ENCODE peak calls at places on chromosome 2, in five cellular contexts. D is GM12878, C is H1, R is K562, L is HepG2. S is an unnamed sample.
A peak's percentile ranks its signal among the peaks of the same experiment; 100 is the strongest.

GRCh38 chr2:201472411-201472810 is 20.9 kb downstream of the STRADB start:
- DNase-seq in D (no peak), C (no peak), R (no peak), L (no peak), S (no peak)

GRCh38 chr2:149019768-149020167 is 18.7 kb upstream of the LYPD6B start:
- DNase-seq in D (peak; percentile 54), C (no peak), R (no peak), L (no peak), S (no peak)

GRCh38 chr2:43179947-43180346 is 46.5 kb downstream of the ZFP36L2 start:
- DNase-seq in D (no peak), C (no peak), R (no peak), L (no peak), S (peak; percentile 60)

GRCh38 chr2:127700527-127701192 is 637 bp upstream of the SFT2D3 start:
- DNase-seq in D (peak; percentile 93), C (peak; percentile 76), R (peak; percentile 92), L (peak; percentile 84), S (peak; percentile 55)

GRCh38 chr2:238459081-238459629 is 32.4 kb downstream of the ASB1 start:
- DNase-seq in D (no peak), C (no peak), R (no peak), L (no peak), S (no peak)

GRCh38 chr2:42052702-42053481 is 5.1 kb downstream of the PKDCC start:
- DNase-seq in D (no peak), C (no peak), R (peak; percentile 28), L (no peak), S (no peak)

GRCh38 chr2:84327645-84328249 is 131.3 kb downstream of the SUCLG1 start:
- DNase-seq in D (no peak), C (no peak), R (no peak), L (no peak), S (no peak)

GRCh38 chr2:105804266-105804665 is 59.6 kb downstream of the NCK2 start:
- DNase-seq in D (no peak), C (no peak), R (no peak), L (no peak), S (no peak)

GRCh38 chr2:29113891-29114321 is 1.3 kb upstream of the CLIP4 start:
- DNase-seq in D (no peak), C (no peak), R (no peak), L (no peak), S (no peak)

GRCh38 chr2:9630001-9630749 is 622 bp downstream of the YWHAQ start:
- DNase-seq in D (no peak), C (peak; percentile 85), R (peak; percentile 88), L (peak; percentile 73), S (peak; percentile 86)

GRCh38 chr2:20430461-20431302 is 16.2 kb upstream of the RHOB start:
- DNase-seq in D (no peak), C (no peak), R (peak; percentile 39), L (no peak), S (no peak)
- TF ChIP-seq ATF2 in D (peak; percentile 39), C (no peak), R (no peak), L (no peak), S (no peak)

GRCh38 chr2:26772064-26773001 is 8.2 kb downstream of the SLC35F6 start:
- DNase-seq in D (no peak), C (no peak), R (peak; percentile 61), L (peak; percentile 83), S (no peak)
- TF ChIP-seq MAX in D (no peak), C (no peak), R (peak; percentile 67), L (peak; percentile 92), S (no peak)

GRCh38 chr2:232523682-232524597 is 2.0 kb upstream of the CHRND start:
- DNase-seq in D (no peak), C (peak; percentile 90), R (peak; percentile 60), L (peak; percentile 65), S (peak; percentile 84)
- TF ChIP-seq CTCF in D (peak; percentile 14), C (peak; percentile 75), R (peak; percentile 49), L (peak; percentile 84), S (no peak)

GRCh38 chr2:170929686-170930050 is 615 bp downstream of the GORASP2 start:
- DNase-seq in D (no peak), C (peak; percentile 78), R (no peak), L (peak; percentile 67), S (peak; percentile 74)
- TF ChIP-seq ATF2 in D (no peak), C (no peak), R (no peak), L (no peak), S (no peak)

GRCh38 chr2:218396688-218397501 is 2.8 kb upstream of the CTDSP1 start:
- DNase-seq in D (no peak), C (peak; percentile 76), R (peak; percentile 12), L (peak; percentile 62), S (peak; percentile 46)
- TF ChIP-seq MAX in D (peak; percentile 25), C (peak; percentile 60), R (no peak), L (no peak), S (no peak)

S was measured in WTC11.